ENCODE peak calls at places on chromosomes 5 and 9, in four cellular contexts. S is fibroblast of the aortic adventitia, U is foreskin fibroblast, T is OCI-LY7. F is an unnamed sample.

GRCh38 chr5:174251305-174251704 is 205.8 kb downstream of the NSG2 start:
- DNase-seq in S (no peak), T (no peak), U (no peak), F (no peak)

GRCh38 chr9:129125478-129125877 is 14.3 kb downstream of the PTPA start:
- DNase-seq in U (peak), S (peak), T (no peak), F (no peak)

GRCh38 chr9:76926324-76926731 is 20.4 kb upstream of the PRUNE2 start:
- DNase-seq in T (no peak), S (peak), U (peak), F (no peak)

GRCh38 chr9:87606921-87607521 is 109.4 kb downstream of the DAPK1 start:
- DNase-seq in T (no peak), U (peak), S (peak), F (no peak)

GRCh38 chr5:135041145-135041587 is 7.1 kb upstream of the PITX1 start:
- DNase-seq in U (no peak), S (no peak), T (no peak), F (no peak)

GRCh38 chr5:142179776-142180387 is 71.3 kb downstream of the NDFIP1 start:
- DNase-seq in T (no peak), U (no peak), S (no peak), F (no peak)

GRCh38 chr5:88729476-88730182 is 153.4 kb downstream of the MEF2C start:
- DNase-seq in S (peak), U (peak), T (peak), F (peak)

GRCh38 chr9:1869843-1870242 is 145.3 kb upstream of the SMARCA2 start:
- DNase-seq in U (peak), T (peak), S (peak), F (peak)

GRCh38 chr9:84381508-84381907 is 41.0 kb upstream of the SLC28A3 start:
- DNase-seq in U (no peak), T (no peak), S (no peak), F (no peak)

GRCh38 chr5:148984333-148984732 is 78.5 kb downstream of the SH3TC2 start:
- DNase-seq in U (peak), T (no peak), S (peak), F (no peak)

GRCh38 chr9:98218562-98219363 is 26.3 kb upstream of the CORO2A start:
- DNase-seq in T (no peak), S (no peak), U (peak), F (no peak)

DNA sequence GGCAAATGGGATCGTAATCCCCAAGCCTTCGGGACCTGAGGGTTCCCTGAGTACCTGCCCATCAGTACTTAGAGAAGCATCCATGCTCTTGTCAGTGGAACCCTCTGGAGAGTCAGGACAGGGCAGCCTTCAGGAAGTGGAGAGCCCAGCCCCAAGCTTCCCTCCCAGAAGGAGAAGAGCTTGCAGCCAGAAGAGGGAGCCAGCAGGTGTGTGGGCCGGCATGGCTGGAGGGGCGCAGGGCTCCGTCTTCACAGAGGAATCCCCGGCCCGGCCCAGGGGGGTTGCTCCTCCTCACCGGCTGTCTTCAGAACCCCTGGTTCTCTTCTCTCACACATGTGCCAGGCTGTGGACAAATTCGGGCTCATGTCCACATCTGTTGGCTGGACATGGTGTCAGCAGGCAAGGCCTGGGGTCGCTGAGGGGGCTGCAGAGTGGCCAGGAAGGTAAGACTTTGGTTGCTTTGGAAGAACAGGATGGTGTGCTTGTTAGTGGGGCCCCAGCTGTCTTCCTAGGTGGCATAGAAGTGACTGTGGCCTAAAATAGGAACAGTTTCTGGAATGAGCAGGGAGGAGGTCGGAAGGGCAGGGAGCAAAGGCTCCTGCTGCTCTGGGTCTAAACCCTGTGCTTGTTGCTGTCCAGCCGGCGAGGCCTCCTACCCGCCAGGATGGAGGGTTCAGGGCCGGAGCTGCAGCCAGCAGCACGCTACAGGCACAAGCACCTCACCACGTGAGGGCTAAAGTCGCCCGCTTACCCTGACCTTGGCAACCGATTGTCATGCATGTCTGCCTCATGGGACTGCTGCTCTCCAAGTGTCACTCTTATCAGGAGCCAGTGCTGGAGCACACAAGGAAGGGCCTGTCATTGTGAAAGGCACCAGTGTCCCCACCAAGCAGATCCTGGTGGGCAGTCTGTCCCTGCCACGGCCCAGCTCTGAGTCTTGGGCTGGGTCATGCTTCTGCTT is 58.7 kb upstream of the RXRA start:
- DNase-seq in S (no peak), U (no peak), T (no peak), F (no peak)
- TF ChIP-seq CTCF in S (no peak), U (no peak), T (peak), F (no peak)

GRCh38 chr5:133365326-133365725 is 247.0 kb downstream of the FSTL4 start:
- DNase-seq in T (no peak), S (no peak), U (no peak), F (peak)
- TF ChIP-seq CTCF in T (peak), S (peak), U (no peak), F (peak)

GRCh38 chr5:167156446-167156845 is 1135.0 kb upstream of the WWC1 start:
- DNase-seq in T (no peak), U (no peak), S (no peak), F (no peak)
- TF ChIP-seq CTCF in T (no peak), U (no peak), S (no peak), F (no peak)

GRCh38 chr5:10355071-10355889 is 1.8 kb downstream of the MARCHF6 start:
- DNase-seq in U (peak), S (peak), T (peak), F (peak)

GRCh38 chr5:10353241-10354047 is at the start of gene MARCHF6:
- DNase-seq in U (peak), T (peak), S (peak), F (peak)

GRCh38 chr5:10351882-10352395 is 1.6 kb upstream of the MARCHF6 start:
- DNase-seq in T (no peak), U (no peak), S (no peak), F (no peak)

GRCh38 chr5:10352404-10353240 is 873 bp upstream of the MARCHF6 start:
- DNase-seq in U (peak), S (peak), T (peak), F (peak)

GRCh38 chr5:10354048-10354872 is 765 bp downstream of the MARCHF6 start:
- DNase-seq in U (peak), S (peak), T (peak), F (peak)
- TF ChIP-seq CTCF in U (no peak), S (no peak), T (peak), F (no peak)

DNA sequence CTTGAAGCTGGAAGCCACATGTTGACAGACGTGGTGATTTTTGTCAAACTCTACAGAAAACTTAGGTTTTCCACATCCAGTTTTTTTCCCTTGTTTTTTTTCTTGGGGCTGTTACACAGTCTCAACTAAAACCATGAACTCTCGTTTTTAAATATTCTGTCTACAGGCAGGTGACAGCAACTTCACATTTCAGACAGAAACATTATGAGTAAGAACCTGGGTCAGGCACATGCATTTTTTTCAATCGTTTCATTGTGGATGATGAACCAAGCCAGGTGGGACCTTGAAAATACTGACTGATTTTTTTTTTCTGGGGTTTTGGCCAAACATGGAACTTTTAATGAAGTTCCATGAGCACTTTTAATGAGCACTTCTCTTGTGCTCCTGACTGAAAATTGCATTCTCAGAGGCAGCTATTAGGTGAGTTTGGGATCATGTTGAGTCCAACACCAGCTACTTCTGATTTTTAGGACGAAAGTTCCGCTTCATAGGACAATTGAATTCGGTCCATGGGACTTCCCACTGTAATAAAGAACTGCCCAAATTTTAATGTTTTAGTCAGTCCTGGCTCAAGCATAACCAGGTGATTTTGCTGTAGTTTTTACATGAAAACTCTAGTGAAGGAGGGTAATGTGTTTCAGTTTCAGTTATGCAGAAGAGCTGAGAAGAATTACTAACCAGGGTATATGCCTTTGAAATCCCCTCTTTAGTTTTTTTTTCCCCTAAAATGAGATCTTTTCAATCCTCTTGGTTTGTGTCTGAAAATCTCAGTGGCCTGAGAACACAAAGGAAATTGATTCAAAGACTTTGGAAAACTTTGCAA is 93.2 kb upstream of the ADAMTS16 start:
- DNase-seq in U (no peak), T (no peak), S (no peak), F (no peak)
- TF ChIP-seq CTCF in U (no peak), T (no peak), S (no peak), F (no peak)

DNA sequence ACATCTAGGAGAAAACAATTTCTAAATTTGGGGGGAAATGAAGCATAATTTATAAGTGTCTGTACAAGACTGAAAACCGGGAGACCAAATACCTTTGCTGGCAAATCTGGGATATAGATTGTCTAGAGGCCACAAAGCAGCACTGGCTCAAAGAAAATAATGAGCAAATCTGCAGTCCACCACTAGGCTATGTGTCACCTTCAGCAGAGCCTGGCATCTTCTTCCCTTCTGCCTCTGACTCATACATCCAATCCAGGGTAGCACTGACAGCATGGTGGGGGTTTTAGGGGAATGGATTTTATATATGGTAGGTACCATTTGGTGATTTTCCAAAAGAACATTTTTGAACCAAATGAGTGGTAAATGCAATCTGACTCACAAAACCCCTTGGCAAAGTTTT is 12.8 kb downstream of the FAM81B start:
- DNase-seq in U (no peak), T (no peak), S (peak), F (no peak)
- TF ChIP-seq CTCF in U (no peak), T (no peak), S (peak), F (no peak)

DNA sequence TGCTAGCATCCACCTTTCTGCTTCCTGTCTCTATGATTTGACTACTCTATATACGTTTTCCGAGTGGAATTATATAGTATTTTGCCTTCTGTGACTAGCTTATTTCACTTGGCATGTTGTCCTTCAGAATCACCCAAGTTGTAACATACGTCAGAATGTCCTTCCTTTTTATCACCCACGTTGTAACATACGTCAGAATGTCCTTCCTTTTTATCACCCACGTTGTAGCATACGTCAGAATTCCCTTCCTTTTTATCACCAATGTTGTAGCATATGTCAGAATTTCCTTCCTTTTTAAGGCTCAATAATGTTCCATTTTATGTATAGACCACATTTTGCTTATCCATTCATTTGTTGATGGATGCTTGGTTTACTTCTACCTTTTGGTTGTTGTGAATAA is 22.9 kb upstream of the TAS2R1 start:
- DNase-seq in U (no peak), S (no peak), T (no peak), F (no peak)
- TF ChIP-seq CTCF in U (no peak), S (no peak), T (no peak), F (no peak)

GRCh38 chr5:84378961-84379360 is 5.7 kb downstream of the EDIL3 start:
- DNase-seq in T (no peak), U (no peak), S (peak), F (no peak)

GRCh38 chr5:84381501-84382362 is 2.9 kb downstream of the EDIL3 start:
- DNase-seq in U (peak), T (no peak), S (peak), F (no peak)

GRCh38 chr5:84378420-84378819 is 6.3 kb downstream of the EDIL3 start:
- DNase-seq in S (peak), T (no peak), U (peak), F (no peak)

GRCh38 chr5:84382363-84383295 is 2.1 kb downstream of the EDIL3 start:
- DNase-seq in S (peak), U (peak), T (no peak), F (no peak)

DNA sequence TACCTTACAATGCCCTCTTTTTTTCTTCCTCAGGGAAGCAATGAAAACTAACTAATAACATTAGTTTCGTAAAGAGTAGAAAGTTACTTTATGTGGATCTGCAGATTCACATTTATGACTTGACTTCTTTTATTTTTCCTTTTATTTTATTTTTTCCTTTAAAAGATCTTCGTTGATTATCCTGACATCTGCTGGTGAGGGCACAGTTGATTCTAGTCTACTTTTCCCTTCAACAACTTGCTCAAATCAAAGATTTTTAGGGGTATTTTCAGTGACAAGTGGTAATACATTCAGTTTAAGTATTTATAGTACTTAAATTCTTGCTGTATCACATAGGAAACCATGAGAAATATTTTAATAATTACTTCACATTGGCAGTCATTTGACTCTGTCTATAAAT is 4.9 kb downstream of the EDIL3 start:
- DNase-seq in S (peak), T (no peak), U (peak), F (no peak)
- TF ChIP-seq CTCF in S (peak), T (no peak), U (no peak), F (no peak)

GRCh38 chr5:53123702-53124101 is 14.1 kb upstream of the MOCS2 start:
- DNase-seq in U (peak), S (peak), T (no peak), F (no peak)
- TF ChIP-seq CTCF in U (peak), S (no peak), T (peak), F (no peak)

F was measured in activated CD8-positive, alpha-beta T cell treated with anti-CD3 and anti-CD28 coated beads for 36 hours.